ENCODE peak calls at places on chromosomes 7 and 10, in seven cellular contexts. F, Z, X, I, R, O and D are unnamed samples.

GRCh38 chr7:50368366-50368765 is 63.9 kb downstream of the IKZF1 start:
- DNase-seq in F (no peak), Z (no peak), X (no peak), I (no peak), R (no peak), O (no peak), D (no peak)

GRCh38 chr10:69186524-69186923 is 6.5 kb downstream of the SUPV3L1 start:
- DNase-seq in F (no peak), Z (no peak), X (no peak), I (no peak), R (no peak), O (no peak), D (no peak)

GRCh38 chr7:40077849-40078248 is 56.6 kb downstream of the MPLKIP start:
- DNase-seq in F (no peak), Z (no peak), X (no peak), I (no peak), R (no peak), O (no peak), D (no peak)

GRCh38 chr7:101940830-101941229 is 123.4 kb downstream of the CUX1 start:
- DNase-seq in F (no peak), Z (no peak), X (no peak), I (no peak), R (no peak), O (no peak), D (no peak)

GRCh38 chr10:96292971-96293909 is 11.0 kb upstream of the DNTT start:
- DNase-seq in F (peak; percentile 24), Z (peak; percentile 7), X (no peak), I (peak; percentile 48), R (no peak), O (peak; percentile 45), D (no peak)

GRCh38 chr10:8361510-8361844 is 307.0 kb downstream of the GATA3 start:
- DNase-seq in F (no peak), Z (no peak), X (no peak), I (no peak), R (no peak), O (no peak), D (no peak)

GRCh38 chr10:27504897-27505457 is 873 bp downstream of the RAB18 start:
- DNase-seq in F (no peak), Z (peak; percentile 56), X (no peak), I (no peak), R (no peak), O (no peak), D (no peak)

GRCh38 chr7:128835790-128836641 is 5.8 kb downstream of the FLNC start:
- DNase-seq in F (no peak), Z (peak; percentile 69), X (no peak), I (no peak), R (peak; percentile 73), O (no peak), D (no peak)

GRCh38 chr10:29669149-29669548 is 34.4 kb upstream of the SVIL start:
- DNase-seq in F (no peak), Z (peak; percentile 60), X (no peak), I (no peak), R (no peak), O (no peak), D (peak; percentile 92)

GRCh38 chr7:16644624-16644986 is 949 bp downstream of the ANKMY2 start:
- DNase-seq in F (peak; percentile 56), Z (peak; percentile 36), X (no peak), I (peak; percentile 79), R (peak; percentile 77), O (peak; percentile 73), D (peak; percentile 81)

GRCh38 chr10:122478971-122479370 is 17.6 kb downstream of the HTRA1 start:
- DNase-seq in F (no peak), Z (no peak), X (no peak), I (no peak), R (no peak), O (no peak), D (no peak)

GRCh38 chr7:106568680-106569499 is 92.1 kb downstream of the CCDC71L start:
- DNase-seq in F (no peak), Z (peak; percentile 52), X (peak; percentile 7), I (peak; percentile 72), R (no peak), O (no peak), D (no peak)

GRCh38 chr7:749121-749520 is 22.0 kb upstream of the PRKAR1B start:
- DNase-seq in F (no peak), Z (no peak), X (no peak), I (no peak), R (peak; percentile 63), O (no peak), D (peak; percentile 59)

GRCh38 chr10:15370212-15370740 is 813 bp downstream of the FAM171A1 start:
- DNase-seq in F (peak; percentile 13), Z (no peak), X (peak; percentile 57), I (no peak), R (no peak), O (no peak), D (peak; percentile 35)

GRCh38 chr7:106175507-106175906 is 63.4 kb upstream of the SYPL1 start:
- DNase-seq in F (no peak), Z (no peak), X (no peak), I (no peak), R (no peak), O (no peak), D (no peak)

GRCh38 chr10:121217331-121217730 is 366.2 kb downstream of the WDR11 start:
- DNase-seq in F (no peak), Z (no peak), X (no peak), I (no peak), R (no peak), O (no peak), D (no peak)

GRCh38 chr7:18312482-18312881 is 183.1 kb upstream of the HDAC9 start:
- DNase-seq in F (no peak), Z (no peak), X (no peak), I (no peak), R (no peak), O (no peak), D (no peak)

GRCh38 chr7:141954334-141954733 is 7.6 kb upstream of the CLEC5A start:
- DNase-seq in F (no peak), Z (no peak), X (no peak), I (no peak), R (no peak), O (no peak), D (no peak)

GRCh38 chr10:126315471-126316177 is 72.7 kb downstream of the ADAM12 start:
- DNase-seq in F (no peak), Z (peak; percentile 94), X (no peak), I (no peak), R (no peak), O (no peak), D (no peak)

GRCh38 chr7:8620169-8620568 is 186.8 kb downstream of the NXPH1 start:
- DNase-seq in F (no peak), Z (no peak), X (no peak), I (no peak), R (no peak), O (no peak), D (no peak)

GRCh38 chr7:69598487-69599148 is 343 bp downstream of the AUTS2 start:
- DNase-seq in F (no peak), Z (peak; percentile 22), X (peak; percentile 19), I (no peak), R (no peak), O (no peak), D (peak; percentile 60)

GRCh38 chr10:43255644-43256431 is 11.0 kb downstream of the RASGEF1A start:
- DNase-seq in F (peak; percentile 15), Z (no peak), X (no peak), I (peak; percentile 63), R (no peak), O (peak; percentile 41), D (no peak)

GRCh38 chr10:28679941-28680752 is 2.8 kb downstream of the BAMBI start:
- DNase-seq in F (no peak), Z (no peak), X (peak; percentile 52), I (peak; percentile 71), R (no peak), O (no peak), D (no peak)

GRCh38 chr7:47915066-47915976 is 32.9 kb downstream of the PKD1L1 start:
- DNase-seq in F (no peak), Z (no peak), X (peak; percentile 85), I (no peak), R (no peak), O (no peak), D (no peak)

GRCh38 chr7:12250232-12250631 is 39.1 kb downstream of the TMEM106B start:
- DNase-seq in F (no peak), Z (no peak), X (no peak), I (no peak), R (no peak), O (no peak), D (no peak)
- H3K4me1 ChIP-seq in F (no peaks in the 10 kb centered on the region), Z (no peaks in the 10 kb centered on the region), X (no peaks in the 10 kb centered on the region), I (no peaks in the 10 kb centered on the region), R (no peaks in the 10 kb centered on the region), O (no peaks in the 10 kb centered on the region), D (no peaks in the 10 kb centered on the region)

DNA sequence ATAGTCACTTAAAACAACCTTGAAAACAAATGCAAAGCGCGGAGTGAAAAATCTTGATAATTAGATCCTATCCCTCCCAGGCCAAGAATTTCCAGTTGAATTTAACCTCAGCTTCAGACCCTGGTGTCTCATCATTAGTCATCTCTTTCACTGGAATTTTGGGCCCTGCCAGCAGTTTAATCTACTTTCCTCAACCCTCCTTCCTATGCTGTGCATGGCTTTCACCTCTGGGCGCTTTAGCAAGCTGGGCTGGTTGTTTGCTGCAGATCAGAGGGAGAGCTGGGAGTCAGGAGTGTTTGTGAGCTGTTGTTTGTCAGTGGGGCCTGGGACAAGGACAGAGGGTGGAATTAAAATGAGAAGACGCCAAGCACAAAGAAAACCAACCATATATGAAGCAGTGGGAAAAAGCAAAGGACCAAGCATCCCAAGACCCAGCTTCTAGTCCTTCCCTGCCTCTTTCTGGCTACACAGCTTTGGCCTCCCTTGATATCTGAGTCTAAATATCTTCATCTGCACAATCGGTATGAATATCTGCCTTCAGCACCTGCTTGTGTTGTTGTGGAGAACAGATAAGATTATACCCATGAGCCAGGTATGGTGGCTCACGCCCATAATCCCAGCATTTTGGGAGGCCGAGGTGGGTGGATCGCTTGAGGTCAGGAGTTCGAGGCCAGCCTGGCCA is 13.5 kb downstream of the MYOF start:
- DNase-seq in F (no peak), Z (peak; percentile 94), X (peak; percentile 88), I (peak; percentile 69), R (no peak), O (no peak), D (no peak)
- H3K4me3 ChIP-seq in F (no peak overlapping the region), Z (peak overlapping the region; percentile 43), X (no peak overlapping the region), I (no peak overlapping the region), R (no peak overlapping the region), O (no peak overlapping the region), D (no peak overlapping the region)

GRCh38 chr7:131090866-131091692 is 236.6 kb upstream of the MKLN1 start:
- DNase-seq in F (no peak), Z (no peak), X (no peak), I (no peak), R (no peak), O (no peak), D (no peak)
- H3K27ac ChIP-seq in F (no peak overlapping the region), Z (no peak overlapping the region), X (no peak overlapping the region), I (peak overlapping the region; percentile 56), R (no peak overlapping the region), O (no peak overlapping the region), D (no peak overlapping the region)

DNA sequence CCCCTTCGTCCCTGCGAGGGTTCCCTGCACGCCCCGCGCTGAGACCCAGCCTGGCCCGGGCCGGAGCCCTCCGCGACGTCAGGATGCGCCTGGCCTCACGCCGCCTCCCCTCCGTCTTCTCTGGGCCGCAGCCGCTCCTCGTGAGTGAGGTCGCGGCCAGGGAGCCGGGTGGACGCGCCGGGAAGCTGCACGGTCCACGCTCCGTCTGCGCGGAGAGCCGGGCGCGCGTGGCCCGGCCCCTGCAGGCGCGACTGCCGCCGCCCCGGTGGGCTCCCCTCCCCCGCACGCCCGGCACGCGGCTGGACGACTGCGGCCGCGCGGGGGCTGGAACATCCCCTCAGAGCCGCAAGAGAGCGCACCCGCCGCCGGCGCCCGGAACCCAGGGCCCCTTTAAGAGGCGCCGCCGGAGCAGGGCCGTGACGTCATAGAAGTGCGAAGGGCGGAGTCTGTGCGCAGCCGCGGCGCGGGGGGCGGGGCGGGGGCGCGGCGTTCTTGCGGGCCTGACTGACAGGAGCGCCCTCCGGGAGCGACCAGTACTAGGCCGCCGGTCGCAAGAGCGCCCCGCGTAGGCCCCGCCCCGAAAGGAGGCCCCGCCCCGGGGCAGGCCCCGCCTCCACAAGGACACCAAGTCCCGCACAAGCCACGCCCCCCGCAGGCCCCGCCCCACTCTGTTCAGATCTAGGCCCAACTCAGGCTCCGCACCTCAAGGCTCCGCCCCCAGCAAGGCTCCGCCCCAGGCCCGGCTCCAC is 449 bp upstream of the INPP5A start:
- DNase-seq in F (peak; percentile 100), Z (peak; percentile 91), X (peak; percentile 99), I (peak; percentile 99), R (peak; percentile 100), O (peak; percentile 99), D (peak; percentile 100)
- H3K4me1 ChIP-seq in F (peaks cover 37% of the 10 kb centered on the region), Z (peaks cover 82% of the 10 kb centered on the region), X (peaks cover 66% of the 10 kb centered on the region), I (peaks cover 4% of the 10 kb centered on the region), R (peaks cover 43% of the 10 kb centered on the region), O (peaks cover 47% of the 10 kb centered on the region), D (peaks cover 13% of the 10 kb centered on the region)